ENCODE peak calls at places on chromosomes 7 and 10, in nine cellular contexts. C is Ammon's horn; Y is erythroblast; X is stimulated activated CD4-positive, alpha-beta T cell treated with anti-CD3 and anti-CD28 coated beads, Interleukin-12 subunit alpha, Interleukin-12 subunit beta, amount 100 ng/mL, for 4 hours; T is H1; Q is Calu3; J is NCI-H2171 treated with DMSO at 0.1 percent for 48 hours; A is T follicular helper cell; B is gastrocnemius medialis. H is an unnamed sample.

GRCh38 chr10:77156406-77156879 is 481.2 kb downstream of the KCNMA1 start:
- DNase-seq in C (no peak), Y (no peak), X (no peak), T (no peak), Q (no peak), J (no peak), A (no peak), B (no peak), H (peak; percentile 94)

GRCh38 chr7:27364344-27364758 is 121.7 kb downstream of the EVX1 start:
- DNase-seq in C (peak; percentile 67), Y (no peak), X (no peak), T (no peak), Q (no peak), J (peak; percentile 13), A (no peak), B (peak; percentile 29), H (peak; percentile 85)

GRCh38 chr10:104323721-104324686 is 14.3 kb downstream of the ITPRIP start:
- DNase-seq in C (peak; percentile 66), Y (peak; percentile 32), X (no peak), T (no peak), Q (no peak), J (no peak), A (no peak), B (no peak), H (no peak)

GRCh38 chr10:33032354-33033254 is 74.6 kb upstream of the ITGB1 start:
- DNase-seq in C (no peak), Y (no peak), X (no peak), T (no peak), Q (peak; percentile 15), J (no peak), A (no peak), B (no peak), H (no peak)

GRCh38 chr10:11442001-11442773 is 169.3 kb downstream of the USP6NL start:
- DNase-seq in C (no peak), Y (no peak), X (no peak), T (peak; percentile 35), Q (no peak), J (no peak), A (no peak), B (no peak), H (no peak)

GRCh38 chr10:69051303-69051702 is 36.6 kb upstream of the SRGN start:
- DNase-seq in C (peak; percentile 73), Y (no peak), X (no peak), T (no peak), Q (no peak), J (no peak), A (no peak), B (peak; percentile 20), H (no peak)

GRCh38 chr10:48603421-48604038 is 1.3 kb downstream of the ARHGAP22 start:
- DNase-seq in C (no peak), Y (no peak), X (no peak), T (peak; percentile 41), Q (no peak), J (peak; percentile 17), A (no peak), B (no peak), H (no peak)

GRCh38 chr7:30732606-30733005 is 19.3 kb upstream of the INMT start:
- DNase-seq in C (no peak), Y (no peak), X (no peak), T (no peak), Q (no peak), J (no peak), A (no peak), B (no peak), H (no peak)

H was measured in renal cortical epithelial cell.